ENCODE peak calls at places on chromosome 15, in nine cellular contexts. D is activated naive CD4-positive, alpha-beta T cell; I is Peyer's patch; C is SW 1271; P is iris pigment epithelial cell; U is HepG2; E is foreskin fibroblast; M is BJ; F is NCI-H1694. Y is an unnamed sample.

GRCh38 chr15:45829336-45830153 is 194.7 kb downstream of the SQOR start:
- DNase-seq in D (no peak), I (no peak), C (no peak), P (no peak), U (no peak), E (no peak), M (no peak), F (no peak), Y (peak; percentile 18)

GRCh38 chr15:65663521-65663920 is 41.8 kb downstream of the SLC24A1 start:
- DNase-seq in D (no peak), I (no peak), C (no peak), P (no peak), U (no peak), E (no peak), M (no peak), F (no peak), Y (no peak)

GRCh38 chr15:93716615-93717221 is 514.6 kb upstream of the MCTP2 start:
- DNase-seq in D (no peak), I (no peak), C (no peak), P (no peak), U (no peak), E (no peak), M (no peak), F (no peak), Y (no peak)

GRCh38 chr15:39613271-39613670 is 32.4 kb downstream of the THBS1 start:
- DNase-seq in D (no peak), I (no peak), C (no peak), P (no peak), U (no peak), E (no peak), M (no peak), F (no peak), Y (peak; percentile 79)

GRCh38 chr15:96333194-96334016 is 2.9 kb downstream of the NR2F2 start:
- DNase-seq in D (no peak), I (no peak), C (no peak), P (peak; percentile 55), U (no peak), E (peak; percentile 63), M (no peak), F (no peak), Y (peak; percentile 53)

GRCh38 chr15:50996641-50997040 is 88.2 kb downstream of the AP4E1 start:
- DNase-seq in D (no peak), I (no peak), C (no peak), P (peak; percentile 63), U (no peak), E (peak; percentile 64), M (peak; percentile 7), F (no peak), Y (no peak)

GRCh38 chr15:88179562-88179961 is 77.0 kb downstream of the NTRK3 start:
- DNase-seq in D (no peak), I (no peak), C (no peak), P (no peak), U (no peak), E (no peak), M (no peak), F (no peak), Y (no peak)

GRCh38 chr15:65916664-65917406 is 47.5 kb downstream of the RAB11A start:
- DNase-seq in D (no peak), I (peak; percentile 52), C (no peak), P (peak; percentile 78), U (peak; percentile 80), E (peak; percentile 84), M (no peak), F (no peak), Y (peak; percentile 63)

GRCh38 chr15:70863450-70864218 is 9.7 kb upstream of the LARP6 start:
- DNase-seq in D (no peak), I (no peak), C (peak; percentile 21), P (peak; percentile 91), U (peak; percentile 82), E (peak; percentile 88), M (no peak), F (no peak), Y (peak; percentile 95)

GRCh38 chr15:79743032-79743431 is 153.8 kb downstream of the MTHFS start:
- DNase-seq in D (no peak), I (no peak), C (no peak), P (no peak), U (no peak), E (no peak), M (no peak), F (no peak), Y (no peak)

GRCh38 chr15:25937796-25938195 is 74.7 kb upstream of the ATP10A start:
- DNase-seq in D (no peak), I (no peak), C (no peak), P (no peak), U (no peak), E (no peak), M (no peak), F (no peak), Y (no peak)

GRCh38 chr15:60340207-60340921 is 57.4 kb downstream of the ANXA2 start:
- DNase-seq in D (no peak), I (no peak), C (no peak), P (no peak), U (peak; percentile 31), E (peak; percentile 53), M (no peak), F (no peak), Y (no peak)

GRCh38 chr15:91471410-91471993 is 371.4 kb downstream of the SV2B start:
- DNase-seq in D (no peak), I (no peak), C (no peak), P (peak; percentile 30), U (no peak), E (no peak), M (no peak), F (no peak), Y (peak; percentile 88)

GRCh38 chr15:32722126-32722525 is 4.3 kb downstream of the GREM1 start:
- DNase-seq in D (no peak), I (no peak), C (no peak), P (no peak), U (no peak), E (peak; percentile 32), M (no peak), F (no peak), Y (no peak)

GRCh38 chr15:41483519-41483918 is 10.2 kb upstream of the ITPKA start:
- DNase-seq in D (no peak), I (no peak), C (no peak), P (no peak), U (no peak), E (no peak), M (no peak), F (no peak), Y (no peak)

GRCh38 chr15:52284164-52284563 is 11.4 kb downstream of the MYO5C start:
- DNase-seq in D (no peak), I (no peak), C (no peak), P (peak; percentile 74), U (no peak), E (peak; percentile 58), M (no peak), F (no peak), Y (peak; percentile 42)

GRCh38 chr15:100060276-100060926 is 281.4 kb downstream of the ADAMTS17 start:
- DNase-seq in D (no peak), I (no peak), C (no peak), P (peak; percentile 50), U (no peak), E (no peak), M (no peak), F (no peak), Y (no peak)

GRCh38 chr15:77292924-77293558 is 126.9 kb downstream of the PEAK1 start:
- DNase-seq in D (no peak), I (no peak), C (no peak), P (no peak), U (no peak), E (no peak), M (no peak), F (no peak), Y (no peak)

GRCh38 chr15:23734856-23735255 is 47.8 kb upstream of the NDN start:
- DNase-seq in D (no peak), I (no peak), C (no peak), P (no peak), U (no peak), E (no peak), M (no peak), F (no peak), Y (no peak)

GRCh38 chr15:62108411-62108810 is 41.6 kb downstream of the C2CD4A start:
- DNase-seq in D (no peak), I (no peak), C (no peak), P (no peak), U (no peak), E (no peak), M (no peak), F (no peak), Y (no peak)

GRCh38 chr15:96086164-96086563 is 244.3 kb upstream of the NR2F2 start:
- DNase-seq in D (no peak), I (no peak), C (no peak), P (no peak), U (no peak), E (no peak), M (no peak), F (no peak), Y (no peak)

GRCh38 chr15:63834500-63835210 is 907 bp upstream of the HERC1 start:
- DNase-seq in D (no peak), I (no peak), C (no peak), P (no peak), U (no peak), E (no peak), M (no peak), F (no peak), Y (peak; percentile 20)

GRCh38 chr15:27806396-27806795 is 292.7 kb downstream of the OCA2 start:
- DNase-seq in D (no peak), I (no peak), C (no peak), P (no peak), U (no peak), E (no peak), M (no peak), F (no peak), Y (no peak)